ENCODE peak calls at places on chromosomes 3 and 15, in four cellular contexts. L is fibroblast of lung, K is H1, I is kidney. E is an unnamed sample.

GRCh38 chr3:122392868-122393844 is 9.2 kb downstream of the FAM162A start:
- DNase-seq in L (peak), K (no peak), I (no peak), E (no peak)

GRCh38 chr3:172181936-172182708 is 142.7 kb downstream of the FNDC3B start:
- DNase-seq in L (peak), K (no peak), I (no peak), E (no peak)

GRCh38 chr15:84982301-84982920 is 755 bp downstream of the PDE8A start:
- DNase-seq in L (peak), K (no peak), I (peak), E (no peak)

GRCh38 chr15:100879461-100880138 is at the start of gene ALDH1A3:
- DNase-seq in L (peak), K (no peak), I (peak), E (no peak)

GRCh38 chr3:149306751-149307434 is 26.5 kb downstream of the TM4SF18 start:
- DNase-seq in L (no peak), K (no peak), I (no peak), E (no peak)

GRCh38 chr3:109257269-109257668 is 59.0 kb downstream of the DPPA2 start:
- DNase-seq in L (peak), K (no peak), I (no peak), E (no peak)

GRCh38 chr3:108090066-108090700 is 648 bp downstream of the CD47 start:
- DNase-seq in L (peak), K (no peak), I (no peak), E (no peak)

GRCh38 chr3:102225407-102226132 is 209.2 kb upstream of the ZPLD1 start:
- DNase-seq in L (peak), K (no peak), I (no peak), E (no peak)

GRCh38 chr15:32993285-32993684 is 201.2 kb downstream of the FMN1 start:
- DNase-seq in L (no peak), K (no peak), I (no peak), E (no peak)

GRCh38 chr15:63857459-63857856 is 23.7 kb upstream of the HERC1 start:
- DNase-seq in L (peak), K (no peak), I (no peak), E (no peak)

GRCh38 chr3:124793054-124793740 is 62.9 kb downstream of the UMPS start:
- DNase-seq in L (no peak), K (no peak), I (no peak), E (no peak)

GRCh38 chr15:90597477-90598052 is 67.8 kb downstream of the CRTC3 start:
- DNase-seq in L (no peak), K (no peak), I (no peak), E (no peak)

GRCh38 chr3:64502284-64502683 is 185.5 kb downstream of the ADAMTS9 start:
- DNase-seq in L (peak), K (no peak), I (no peak), E (no peak)

GRCh38 chr3:14431928-14432834 is 29.8 kb downstream of the SLC6A6 start:
- DNase-seq in L (peak), K (no peak), I (peak), E (peak)

GRCh38 chr3:14431556-14431927 is 29.1 kb downstream of the SLC6A6 start:
- DNase-seq in L (no peak), K (no peak), I (no peak), E (no peak)

GRCh38 chr3:14434541-14435151 is 32.2 kb downstream of the SLC6A6 start:
- DNase-seq in L (no peak), K (no peak), I (no peak), E (no peak)

GRCh38 chr3:14434105-14434504 is 31.7 kb downstream of the SLC6A6 start:
- DNase-seq in L (peak), K (no peak), I (no peak), E (no peak)

GRCh38 chr3:14432996-14433572 is 30.7 kb downstream of the SLC6A6 start:
- DNase-seq in L (no peak), K (no peak), I (no peak), E (no peak)
- H3K9ac ChIP-seq in L (no peak), K (no peak), I (peak), E (peak)

GRCh38 chr15:96341465-96342142 is 11.1 kb downstream of the NR2F2 start:
- DNase-seq in L (peak), K (no peak), I (peak), E (no peak)

GRCh38 chr15:96343529-96344072 is 13.1 kb downstream of the NR2F2 start:
- DNase-seq in L (peak), K (no peak), I (peak), E (no peak)

GRCh38 chr15:96340611-96341464 is 10.3 kb downstream of the NR2F2 start:
- DNase-seq in L (peak), K (no peak), I (peak), E (no peak)

GRCh38 chr15:96342611-96343528 is 12.4 kb downstream of the NR2F2 start:
- DNase-seq in L (peak), K (no peak), I (peak), E (no peak)

DNA sequence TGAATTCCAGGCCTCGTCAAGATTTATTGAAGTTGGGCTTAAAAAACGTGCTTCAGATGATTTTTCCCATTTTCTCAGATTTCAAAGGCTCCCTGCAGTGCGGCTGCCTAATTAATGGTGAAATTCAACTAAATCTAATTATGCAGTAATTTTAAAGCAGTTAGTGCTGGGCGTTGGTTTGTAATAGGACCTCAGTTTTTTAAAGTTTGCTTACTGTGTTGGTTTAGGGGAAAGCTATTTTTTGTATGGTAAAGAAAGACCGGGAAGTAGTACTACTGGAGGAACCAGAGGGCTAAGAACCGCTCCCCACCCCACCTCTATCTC is 11.6 kb downstream of the NR2F2 start:
- DNase-seq in L (no peak), K (no peak), I (no peak), E (no peak)
- H3K9ac ChIP-seq in L (peak), K (no peak), I (peak), E (no peak)

GRCh38 chr3:11770105-11770476 is 76.6 kb downstream of the TAMM41 start:
- DNase-seq in L (no peak), K (no peak), I (no peak), E (no peak)
- H3K9ac ChIP-seq in L (no peak), K (peak), I (no peak), E (no peak)

GRCh38 chr15:41562258-41562657 is 3.2 kb downstream of the TYRO3 start:
- DNase-seq in L (no peak), K (no peak), I (no peak), E (no peak)
- H3K9ac ChIP-seq in L (no peak), K (peak), I (no peak), E (peak)

GRCh38 chr15:66757030-66757429 is 55.0 kb downstream of the SMAD6 start:
- DNase-seq in L (no peak), K (no peak), I (no peak), E (no peak)
- H3K9ac ChIP-seq in L (no peak), K (no peak), I (no peak), E (peak)

DNA sequence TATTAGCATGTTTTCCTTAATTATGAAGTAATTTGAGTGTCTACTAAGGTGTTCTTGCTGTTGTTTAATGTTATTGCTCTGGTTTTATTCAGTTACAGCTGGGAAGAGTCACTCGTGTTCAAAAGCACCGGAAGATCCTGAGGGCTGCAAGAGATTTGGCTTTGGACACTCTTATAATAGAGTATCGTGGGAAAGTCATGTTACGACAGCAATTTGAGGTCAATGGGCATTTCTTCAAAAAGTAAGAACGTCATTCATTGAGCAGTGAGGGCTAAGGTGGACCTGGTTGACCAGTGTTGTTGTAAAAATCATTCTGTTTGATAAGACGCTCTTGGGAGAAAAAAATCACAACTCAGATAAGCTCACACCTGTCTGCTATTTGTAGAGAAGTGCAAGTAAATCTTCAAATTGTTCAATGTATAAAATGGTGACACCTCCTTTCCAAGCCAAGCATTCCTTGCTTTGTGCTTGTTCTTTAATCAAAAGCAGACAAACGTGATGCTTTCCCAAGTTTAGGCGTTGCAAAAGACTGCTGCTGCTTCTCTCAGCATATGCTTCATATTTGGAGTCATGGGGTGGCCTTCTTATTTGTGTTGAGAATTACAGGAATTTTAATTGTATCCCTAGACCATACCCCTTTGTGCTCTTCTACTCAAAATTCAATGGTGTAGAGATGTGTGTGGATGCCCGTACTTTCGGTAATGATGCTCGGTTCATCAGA is 44.2 kb downstream of the SETD5 start:
- DNase-seq in L (no peak), K (no peak), I (no peak), E (no peak)
- H3K9ac ChIP-seq in L (no peak), K (no peak), I (no peak), E (no peak)

GRCh38 chr3:10445561-10445960 is 59.8 kb downstream of the ATP2B2 start:
- DNase-seq in L (peak), K (no peak), I (no peak), E (no peak)
- H3K9ac ChIP-seq in L (no peak), K (no peak), I (no peak), E (no peak)

GRCh38 chr15:62469478-62469873 is 304.4 kb upstream of the C2CD4B start:
- DNase-seq in L (peak), K (no peak), I (no peak), E (no peak)
- H3K9ac ChIP-seq in L (no peak), K (no peak), I (no peak), E (no peak)

GRCh38 chr3:52871761-52872160 is 25.6 kb downstream of the STIMATE start:
- DNase-seq in L (no peak), K (no peak), I (no peak), E (no peak)
- H3K9ac ChIP-seq in L (no peak), K (no peak), I (no peak), E (no peak)

GRCh38 chr15:50886139-50886467 is 22.4 kb upstream of the AP4E1 start:
- DNase-seq in L (no peak), K (no peak), I (no peak), E (no peak)
- H3K9ac ChIP-seq in L (no peak), K (no peak), I (no peak), E (no peak)

E was measured in NT2/D1.